ENCODE peak calls at places on chromosome 20, in seven cellular contexts. H, L, S, N, I, G and X are unnamed samples.

GRCh38 chr20:49989234-49990065 is 6.7 kb downstream of the SNAI1 start:
- DNase-seq in H (no peak), L (no peak), S (peak; percentile 71), N (no peak), I (peak; percentile 53), G (no peak), X (no peak)

GRCh38 chr20:21053002-21053762 is 53.0 kb downstream of the LINC00237 start:
- DNase-seq in H (no peak), L (no peak), S (no peak), N (no peak), I (no peak), G (no peak), X (no peak)

GRCh38 chr20:46681032-46681854 is 8.0 kb downstream of the TP53RK start:
- DNase-seq in H (no peak), L (no peak), S (no peak), N (peak; percentile 56), I (no peak), G (peak; percentile 63), X (peak; percentile 32)

GRCh38 chr20:23248524-23248923 is 102.1 kb upstream of the NXT1 start:
- DNase-seq in H (no peak), L (no peak), S (no peak), N (no peak), I (no peak), G (no peak), X (no peak)

GRCh38 chr20:2889797-2890196 is 16.5 kb downstream of the PTPRA start:
- DNase-seq in H (no peak), L (no peak), S (no peak), N (no peak), I (no peak), G (no peak), X (no peak)

GRCh38 chr20:3614509-3614908 is 48.7 kb downstream of the GFRA4 start:
- DNase-seq in H (no peak), L (no peak), S (no peak), N (no peak), I (no peak), G (no peak), X (no peak)

GRCh38 chr20:25461766-25462165 is 54.3 kb downstream of the GINS1 start:
- DNase-seq in H (no peak), L (no peak), S (no peak), N (no peak), I (no peak), G (no peak), X (no peak)

GRCh38 chr20:40471261-40471629 is 217.8 kb downstream of the MAFB start:
- DNase-seq in H (no peak), L (no peak), S (no peak), N (no peak), I (no peak), G (no peak), X (no peak)

GRCh38 chr20:32807706-32808105 is 12.0 kb upstream of the MAPRE1 start:
- DNase-seq in H (no peak), L (peak; percentile 4), S (no peak), N (no peak), I (no peak), G (no peak), X (no peak)

GRCh38 chr20:37774143-37774542 is 80.3 kb downstream of the CTNNBL1 start:
- DNase-seq in H (no peak), L (no peak), S (no peak), N (no peak), I (no peak), G (no peak), X (no peak)

GRCh38 chr20:22462975-22463914 is 121.1 kb downstream of the FOXA2 start:
- DNase-seq in H (no peak), L (peak; percentile 86), S (no peak), N (no peak), I (no peak), G (no peak), X (no peak)

GRCh38 chr20:38303908-38304379 is at the start of gene BPI:
- DNase-seq in H (no peak), L (no peak), S (no peak), N (no peak), I (peak; percentile 62), G (no peak), X (no peak)

GRCh38 chr20:10448270-10449156 is 13.4 kb downstream of the SLX4IP start:
- DNase-seq in H (no peak), L (no peak), S (no peak), N (no peak), I (no peak), G (no peak), X (no peak)

GRCh38 chr20:63967330-63968135 is 2.2 kb downstream of the ZNF512B start:
- DNase-seq in H (no peak), L (no peak), S (no peak), N (no peak), I (peak; percentile 44), G (no peak), X (no peak)

GRCh38 chr20:15476781-15477180 is 1096.5 kb downstream of the KIF16B start:
- DNase-seq in H (no peak), L (no peak), S (no peak), N (no peak), I (no peak), G (no peak), X (no peak)

GRCh38 chr20:32312718-32313424 is 35.4 kb downstream of the KIF3B start:
- DNase-seq in H (no peak), L (no peak), S (no peak), N (no peak), I (no peak), G (no peak), X (no peak)

GRCh38 chr20:36350439-36350838 is 44.3 kb downstream of the DLGAP4 start:
- DNase-seq in H (no peak), L (no peak), S (no peak), N (no peak), I (no peak), G (no peak), X (no peak)

GRCh38 chr20:543369-544152 is at the start of gene CSNK2A1:
- DNase-seq in H (peak; percentile 96), L (peak; percentile 92), S (peak; percentile 73), N (peak; percentile 98), I (peak; percentile 96), G (peak; percentile 98), X (peak; percentile 87)

GRCh38 chr20:25294459-25295385 is 46.8 kb downstream of the PYGB start:
- DNase-seq in H (no peak), L (no peak), S (no peak), N (peak; percentile 63), I (no peak), G (peak; percentile 68), X (no peak)

GRCh38 chr20:10708342-10709185 is 34.8 kb upstream of the JAG1 start:
- DNase-seq in H (no peak), L (no peak), S (peak; percentile 39), N (no peak), I (no peak), G (no peak), X (no peak)

GRCh38 chr20:47719625-47720024 is 65.7 kb downstream of the SULF2 start:
- DNase-seq in H (no peak), L (no peak), S (no peak), N (no peak), I (no peak), G (no peak), X (no peak)

GRCh38 chr20:1802385-1803215 is 92.6 kb upstream of the SIRPA start:
- DNase-seq in H (peak; percentile 72), L (no peak), S (no peak), N (peak; percentile 22), I (peak; percentile 82), G (peak; percentile 27), X (peak; percentile 31)

GRCh38 chr20:2626853-2627541 is 25.4 kb upstream of the NOP56 start:
- DNase-seq in H (no peak), L (no peak), S (peak; percentile 49), N (no peak), I (peak; percentile 55), G (no peak), X (no peak)

GRCh38 chr20:31829731-31830130 is 10.6 kb downstream of the MYLK2 start:
- DNase-seq in H (no peak), L (no peak), S (no peak), N (no peak), I (no peak), G (no peak), X (no peak)

GRCh38 chr20:53412600-53413187 is 180.9 kb downstream of the ZNF217 start:
- DNase-seq in H (no peak), L (no peak), S (no peak), N (no peak), I (no peak), G (no peak), X (no peak)

GRCh38 chr20:24764027-24764797 is 184.9 kb upstream of the CST7 start:
- DNase-seq in H (peak; percentile 47), L (no peak), S (no peak), N (no peak), I (no peak), G (no peak), X (no peak)

GRCh38 chr20:10739575-10739974 is 65.8 kb upstream of the JAG1 start:
- DNase-seq in H (no peak), L (no peak), S (no peak), N (no peak), I (no peak), G (no peak), X (no peak)

GRCh38 chr20:25081730-25082497 is at the start of gene VSX1:
- DNase-seq in H (peak; percentile 65), L (no peak), S (no peak), N (no peak), I (no peak), G (no peak), X (no peak)

GRCh38 chr20:57564951-57565642 is 4.2 kb downstream of the PCK1 start:
- DNase-seq in H (no peak), L (no peak), S (no peak), N (no peak), I (no peak), G (no peak), X (no peak)

GRCh38 chr20:59441860-59442810 is 141.7 kb downstream of the EDN3 start:
- DNase-seq in H (no peak), L (no peak), S (no peak), N (no peak), I (no peak), G (no peak), X (no peak)

GRCh38 chr20:22303523-22303922 is 280.8 kb downstream of the FOXA2 start:
- DNase-seq in H (no peak), L (no peak), S (no peak), N (no peak), I (no peak), G (no peak), X (no peak)